ENCODE peak calls at places on chromosomes 11 and 22, in four cellular contexts. I is SK-N-MC, A is hepatocyte, Q is esophagus squamous epithelium. J is an unnamed sample.

GRCh38 chr22:48574776-48575566 is 1252.7 kb downstream of the BRD1 start:
- DNase-seq in Q (no peak), A (peak; percentile 89), I (no peak), J (peak; percentile 73)

GRCh38 chr22:44668190-44668885 is 33.7 kb upstream of the PRR5 start:
- DNase-seq in I (no peak), A (peak; percentile 69), Q (no peak), J (no peak)

GRCh38 chr11:130315354-130315970 is 745 bp upstream of the ZBTB44 start:
- DNase-seq in I (no peak), Q (peak; percentile 3), A (peak; percentile 13), J (peak; percentile 59)

GRCh38 chr22:17903564-17904295 is 120.6 kb downstream of the MICAL3 start:
- DNase-seq in I (no peak), A (no peak), Q (no peak), J (no peak)

GRCh38 chr11:73520358-73521061 is 77.4 kb downstream of the FAM168A start:
- DNase-seq in A (no peak), I (no peak), Q (no peak), J (no peak)

GRCh38 chr11:17777086-17777725 is 42.6 kb downstream of the KCNC1 start:
- DNase-seq in Q (no peak), A (no peak), I (no peak), J (no peak)

GRCh38 chr22:22060200-22061084 is 77.9 kb upstream of the TOP3B start:
- DNase-seq in A (peak; percentile 64), Q (no peak), I (no peak), J (peak; percentile 28)

GRCh38 chr11:6655790-6656580 is at the start of gene DCHS1:
- DNase-seq in A (peak; percentile 53), Q (no peak), I (no peak), J (peak; percentile 58)

GRCh38 chr22:49460662-49461371 is 366.9 kb downstream of the BRD1 start:
- DNase-seq in A (no peak), I (no peak), Q (no peak), J (no peak)

GRCh38 chr11:30855383-30856006 is 269.3 kb upstream of the MPPED2 start:
- DNase-seq in I (no peak), A (peak; percentile 37), Q (no peak), J (no peak)

GRCh38 chr11:14320020-14320419 is 39.0 kb downstream of the RRAS2 start:
- DNase-seq in I (no peak), A (no peak), Q (no peak), J (no peak)

GRCh38 chr22:49097966-49098365 is 729.7 kb downstream of the BRD1 start:
- DNase-seq in A (no peak), I (no peak), Q (no peak), J (no peak)

GRCh38 chr11:10592331-10592730 is 23.9 kb upstream of the LYVE1 start:
- DNase-seq in Q (no peak), A (peak; percentile 48), I (no peak), J (no peak)

GRCh38 chr11:17875908-17876307 is 136.9 kb downstream of the SERGEF start:
- DNase-seq in I (no peak), A (no peak), Q (no peak), J (no peak)

GRCh38 chr11:61467609-61468401 is 37.9 kb downstream of the SDHAF2 start:
- DNase-seq in Q (no peak), I (no peak), A (no peak), J (no peak)

GRCh38 chr11:33692013-33692504 is 8.6 kb downstream of the C11orf91 start:
- DNase-seq in Q (no peak), A (peak; percentile 89), I (no peak), J (peak; percentile 63)

GRCh38 chr11:7031346-7031957 is 11.2 kb downstream of the NLRP14 start:
- DNase-seq in A (no peak), I (no peak), Q (no peak), J (no peak)

GRCh38 chr11:123671534-123671933 is 17.1 kb upstream of the SCN3B start:
- DNase-seq in I (no peak), A (no peak), Q (no peak), J (no peak)

GRCh38 chr11:93490996-93491618 is 52.1 kb downstream of the SMCO4 start:
- DNase-seq in Q (no peak), A (no peak), I (no peak), J (no peak)

GRCh38 chr11:62491571-62492329 is 54.9 kb downstream of the AHNAK start:
- DNase-seq in I (no peak), A (no peak), Q (no peak), J (no peak)

GRCh38 chr22:27372969-27373670 is 428.4 kb downstream of the MN1 start:
- DNase-seq in Q (no peak), A (peak; percentile 91), I (no peak), J (no peak)

GRCh38 chr22:20137671-20138416 is 6.2 kb downstream of the ZDHHC8 start:
- DNase-seq in A (no peak), Q (no peak), I (no peak), J (no peak)

GRCh38 chr11:75073459-75074190 is 23.1 kb downstream of the OR2AT4 start:
- DNase-seq in Q (no peak), I (no peak), A (no peak), J (no peak)

GRCh38 chr11:2390871-2391662 is 9.5 kb upstream of the TSSC4 start:
- DNase-seq in Q (no peak), I (no peak), A (no peak), J (peak; percentile 58)

GRCh38 chr11:75024764-75025211 is 36.1 kb downstream of the NEU3 start:
- DNase-seq in I (no peak), A (no peak), Q (no peak), J (no peak)

GRCh38 chr11:8988329-8989234 is 15.2 kb downstream of the NRIP3 start:
- DNase-seq in A (peak; percentile 36), I (no peak), Q (no peak), J (no peak)

GRCh38 chr11:128757886-128758612 is 64.2 kb downstream of the FLI1 start:
- DNase-seq in A (no peak), I (no peak), Q (no peak), J (no peak)

GRCh38 chr11:132352497-132352896 is 982.1 kb downstream of the NTM start:
- DNase-seq in Q (no peak), A (no peak), I (no peak), J (no peak)

GRCh38 chr11:87224486-87224885 is 186.8 kb downstream of the TMEM135 start:
- DNase-seq in A (no peak), I (no peak), Q (no peak), J (no peak)

GRCh38 chr22:37363593-37363992 is 63.7 kb downstream of the ELFN2 start:
- DNase-seq in I (no peak), A (no peak), Q (no peak), J (no peak)

GRCh38 chr11:71948314-71949027 is 19.6 kb downstream of the RNF121 start:
- DNase-seq in Q (no peak), A (peak; percentile 53), I (no peak), J (no peak)

GRCh38 chr11:102244681-102245409 is 72.4 kb upstream of the BIRC3 start:
- DNase-seq in Q (no peak), I (no peak), A (no peak), J (no peak)

GRCh38 chr11:47983464-47984397 is 3.4 kb downstream of the PTPRJ start:
- DNase-seq in I (no peak), Q (no peak), A (no peak), J (no peak)
- H3K27ac ChIP-seq in I (no peak overlapping the region), Q (no peak overlapping the region), A (peak overlapping the region; percentile 62), J (no peak overlapping the region)

GRCh38 chr11:78653294-78653909 is 78.7 kb upstream of the NARS2 start:
- DNase-seq in I (no peak), Q (no peak), A (no peak), J (no peak)
- H3K27ac ChIP-seq in I (no peak overlapping the region), Q (no peak overlapping the region), A (no peak overlapping the region), J (no peak overlapping the region)

GRCh38 chr11:65589444-65590239 is 6.0 kb downstream of the KCNK7 start:
- DNase-seq in Q (no peak), A (no peak), I (no peak), J (peak; percentile 27)

GRCh38 chr11:65590240-65590738 is 5.3 kb downstream of the KCNK7 start:
- DNase-seq in I (no peak), A (no peak), Q (no peak), J (peak; percentile 85)

GRCh38 chr11:65586247-65586630 is 9.4 kb downstream of the KCNK7 start:
- DNase-seq in Q (no peak), A (no peak), I (no peak), J (no peak)

GRCh38 chr11:65586676-65587075 is 8.9 kb downstream of the KCNK7 start:
- DNase-seq in I (no peak), A (no peak), Q (no peak), J (no peak)

GRCh38 chr11:65588199-65589054 is 7.2 kb downstream of the KCNK7 start:
- DNase-seq in Q (no peak), A (peak; percentile 73), I (no peak), J (peak; percentile 61)
- H3K27ac ChIP-seq in Q (peak overlapping the region; percentile 70), A (no peak overlapping the region), I (no peak overlapping the region), J (no peak overlapping the region)

DNA sequence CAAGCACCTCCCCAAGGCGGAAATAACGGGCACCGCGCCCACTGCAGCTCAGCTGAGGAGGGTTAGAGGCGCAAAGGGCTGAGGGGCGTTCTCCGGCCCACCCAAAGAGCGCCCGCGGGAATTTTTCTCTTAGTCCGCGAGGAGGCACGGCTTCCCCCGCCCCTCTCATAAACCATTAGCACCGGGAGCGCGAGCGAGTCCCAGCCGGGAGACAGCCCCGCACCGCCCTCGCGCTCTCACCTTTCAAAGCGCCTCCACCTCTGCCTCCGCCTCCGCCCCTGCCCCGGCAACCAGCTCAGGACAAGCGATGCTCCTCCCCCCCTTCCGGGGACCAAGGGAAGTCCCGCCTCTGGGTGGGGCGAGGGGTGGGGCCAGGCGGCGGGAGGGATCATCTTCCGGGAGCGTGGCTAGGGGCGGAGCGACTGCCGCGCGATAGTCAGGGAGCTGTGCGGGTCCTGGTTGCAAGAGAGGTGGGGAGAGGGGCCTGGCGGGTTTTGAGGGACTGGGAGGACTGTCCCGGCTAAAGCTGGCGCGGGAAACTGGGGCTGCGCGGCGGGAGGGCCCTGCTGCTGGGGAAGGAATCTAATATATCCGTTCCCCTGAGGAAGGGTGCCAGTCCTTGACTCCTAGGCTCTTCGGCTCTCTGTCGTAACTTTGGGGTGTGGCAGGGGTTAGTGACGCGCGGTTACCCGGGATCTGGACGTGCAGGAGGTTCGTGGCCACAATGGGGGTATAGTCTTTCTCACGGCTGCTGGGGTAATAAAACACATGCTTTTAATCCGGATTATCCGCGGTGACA is at the start of the genes CCDC82 and JRKL:
- DNase-seq in I (peak; percentile 30), Q (peak; percentile 88), A (peak; percentile 99), J (peak; percentile 97)
- H3K27ac ChIP-seq in I (no peak within 1 kb of the TSS), Q (peak within 1 kb of the TSS; percentile 94), A (peak within 1 kb of the TSS; percentile 94), J (peak within 1 kb of the TSS; percentile 30)

GRCh38 chr11:43632171-43632570 is 48.4 kb upstream of the HSD17B12 start:
- DNase-seq in I (no peak), Q (no peak), A (no peak), J (no peak)
- H3K27ac ChIP-seq in I (no peak overlapping the region), Q (no peak overlapping the region), A (no peak overlapping the region), J (no peak overlapping the region)

GRCh38 chr11:114342476-114342875 is 46.3 kb downstream of the NNMT start:
- DNase-seq in A (no peak), I (no peak), Q (no peak), J (no peak)

GRCh38 chr11:114344494-114344893 is 48.3 kb downstream of the NNMT start:
- DNase-seq in Q (no peak), A (no peak), I (no peak), J (no peak)

GRCh38 chr11:114343493-114343892 is 47.3 kb downstream of the NNMT start:
- DNase-seq in A (no peak), Q (no peak), I (no peak), J (no peak)

GRCh38 chr11:114343020-114343419 is 46.8 kb downstream of the NNMT start:
- DNase-seq in A (no peak), I (no peak), Q (no peak), J (no peak)

GRCh38 chr11:114340311-114341131 is 44.3 kb downstream of the NNMT start:
- DNase-seq in A (peak; percentile 82), I (peak; percentile 50), Q (no peak), J (peak; percentile 36)
- H3K27ac ChIP-seq in A (no peak overlapping the region), I (no peak overlapping the region), Q (peak overlapping the region; percentile 21), J (no peak overlapping the region)